ENCODE peak calls at places on chromosomes 3 and 15, in nine cellular contexts. One of them, this sample, is unnamed.
A peak's percentile ranks its signal among the peaks of the same experiment; 100 is the strongest.

GRCh38 chr15:90648137-90649070 is 68.7 kb upstream of the BLM start:
- DNase-seq in neural crest cell: peak; percentile 51
- DNase-seq in activated CD4-positive, alpha-beta T cell treated with anti-CD3 and anti-CD28 coated beads, Interleukin-2, amount 50 U/mL, for 24 hours: peak; percentile 58
- DNase-seq in NCI-H1694: peak; percentile 50
- DNase-seq in KBM-7: peak; percentile 97
- DNase-seq in GOT3: no peak
- DNase-seq in posterior cingulate gyrus: peak; percentile 65
- DNase-seq in cardiac muscle cell: peak; percentile 83
- DNase-seq in progenitor cell of endocrine pancreas: peak; percentile 43
- DNase-seq in this sample: peak; percentile 86

GRCh38 chr3:98577178-98577895 is 16.1 kb downstream of the CPOX start:
- DNase-seq in posterior cingulate gyrus: no peak
- DNase-seq in activated CD4-positive, alpha-beta T cell treated with anti-CD3 and anti-CD28 coated beads, Interleukin-2, amount 50 U/mL, for 24 hours: no peak
- DNase-seq in cardiac muscle cell: peak; percentile 33
- DNase-seq in GOT3: no peak
- DNase-seq in KBM-7: no peak
- DNase-seq in neural crest cell: no peak
- DNase-seq in NCI-H1694: no peak
- DNase-seq in progenitor cell of endocrine pancreas: no peak
- DNase-seq in this sample: no peak

GRCh38 chr3:4394048-4394447 is 73.0 kb downstream of the SUMF1 start:
- DNase-seq in KBM-7: peak; percentile 44
- DNase-seq in GOT3: no peak
- DNase-seq in NCI-H1694: no peak
- DNase-seq in cardiac muscle cell: peak; percentile 65
- DNase-seq in neural crest cell: no peak
- DNase-seq in posterior cingulate gyrus: no peak
- DNase-seq in activated CD4-positive, alpha-beta T cell treated with anti-CD3 and anti-CD28 coated beads, Interleukin-2, amount 50 U/mL, for 24 hours: no peak
- DNase-seq in progenitor cell of endocrine pancreas: no peak
- DNase-seq in this sample: peak; percentile 32

GRCh38 chr15:62277816-62278394 is 112.8 kb upstream of the C2CD4B start:
- DNase-seq in progenitor cell of endocrine pancreas: no peak
- DNase-seq in neural crest cell: no peak
- DNase-seq in GOT3: no peak
- DNase-seq in posterior cingulate gyrus: no peak
- DNase-seq in cardiac muscle cell: no peak
- DNase-seq in activated CD4-positive, alpha-beta T cell treated with anti-CD3 and anti-CD28 coated beads, Interleukin-2, amount 50 U/mL, for 24 hours: no peak
- DNase-seq in KBM-7: no peak
- DNase-seq in NCI-H1694: no peak
- DNase-seq in this sample: no peak

GRCh38 chr15:48674876-48675275 is 29.4 kb upstream of the FBN1 start:
- DNase-seq in progenitor cell of endocrine pancreas: no peak
- DNase-seq in NCI-H1694: no peak
- DNase-seq in cardiac muscle cell: peak; percentile 64
- DNase-seq in posterior cingulate gyrus: no peak
- DNase-seq in KBM-7: no peak
- DNase-seq in activated CD4-positive, alpha-beta T cell treated with anti-CD3 and anti-CD28 coated beads, Interleukin-2, amount 50 U/mL, for 24 hours: no peak
- DNase-seq in GOT3: no peak
- DNase-seq in neural crest cell: no peak
- DNase-seq in this sample: peak; percentile 36

GRCh38 chr15:84894743-84895425 is 10.4 kb downstream of the SLC28A1 start:
- DNase-seq in activated CD4-positive, alpha-beta T cell treated with anti-CD3 and anti-CD28 coated beads, Interleukin-2, amount 50 U/mL, for 24 hours: no peak
- DNase-seq in progenitor cell of endocrine pancreas: no peak
- DNase-seq in cardiac muscle cell: no peak
- DNase-seq in posterior cingulate gyrus: no peak
- DNase-seq in GOT3: no peak
- DNase-seq in NCI-H1694: no peak
- DNase-seq in KBM-7: no peak
- DNase-seq in neural crest cell: no peak
- DNase-seq in this sample: no peak

GRCh38 chr15:85477730-85478129 is 97.3 kb downstream of the AKAP13 start:
- DNase-seq in posterior cingulate gyrus: no peak
- DNase-seq in KBM-7: no peak
- DNase-seq in NCI-H1694: no peak
- DNase-seq in neural crest cell: no peak
- DNase-seq in progenitor cell of endocrine pancreas: no peak
- DNase-seq in cardiac muscle cell: peak; percentile 57
- DNase-seq in activated CD4-positive, alpha-beta T cell treated with anti-CD3 and anti-CD28 coated beads, Interleukin-2, amount 50 U/mL, for 24 hours: no peak
- DNase-seq in GOT3: no peak
- DNase-seq in this sample: peak; percentile 58

GRCh38 chr15:75776075-75776443 is 63.4 kb upstream of the CSPG4 start:
- DNase-seq in cardiac muscle cell: peak; percentile 51
- DNase-seq in neural crest cell: no peak
- DNase-seq in GOT3: no peak
- DNase-seq in progenitor cell of endocrine pancreas: no peak
- DNase-seq in activated CD4-positive, alpha-beta T cell treated with anti-CD3 and anti-CD28 coated beads, Interleukin-2, amount 50 U/mL, for 24 hours: no peak
- DNase-seq in NCI-H1694: no peak
- DNase-seq in posterior cingulate gyrus: no peak
- DNase-seq in KBM-7: no peak
- DNase-seq in this sample: peak; percentile 26

GRCh38 chr15:100781061-100781960 is 98.3 kb upstream of the ALDH1A3 start:
- DNase-seq in cardiac muscle cell: no peak
- DNase-seq in activated CD4-positive, alpha-beta T cell treated with anti-CD3 and anti-CD28 coated beads, Interleukin-2, amount 50 U/mL, for 24 hours: no peak
- DNase-seq in NCI-H1694: no peak
- DNase-seq in KBM-7: no peak
- DNase-seq in neural crest cell: no peak
- DNase-seq in posterior cingulate gyrus: no peak
- DNase-seq in progenitor cell of endocrine pancreas: peak; percentile 5
- DNase-seq in GOT3: no peak
- DNase-seq in this sample: no peak

GRCh38 chr15:63502843-63503738 is 1.3 kb upstream of the USP3 start:
- DNase-seq in progenitor cell of endocrine pancreas: peak; percentile 53
- DNase-seq in GOT3: peak; percentile 75
- DNase-seq in activated CD4-positive, alpha-beta T cell treated with anti-CD3 and anti-CD28 coated beads, Interleukin-2, amount 50 U/mL, for 24 hours: peak; percentile 52
- DNase-seq in cardiac muscle cell: peak; percentile 99
- DNase-seq in NCI-H1694: no peak
- DNase-seq in posterior cingulate gyrus: peak; percentile 30
- DNase-seq in KBM-7: peak; percentile 100
- DNase-seq in neural crest cell: peak; percentile 31
- DNase-seq in this sample: peak; percentile 99

GRCh38 chr3:168341192-168341816 is 245.6 kb upstream of the GOLIM4 start:
- DNase-seq in cardiac muscle cell: peak; percentile 87
- DNase-seq in GOT3: no peak
- DNase-seq in KBM-7: no peak
- DNase-seq in NCI-H1694: no peak
- DNase-seq in posterior cingulate gyrus: no peak
- DNase-seq in activated CD4-positive, alpha-beta T cell treated with anti-CD3 and anti-CD28 coated beads, Interleukin-2, amount 50 U/mL, for 24 hours: no peak
- DNase-seq in neural crest cell: no peak
- DNase-seq in progenitor cell of endocrine pancreas: no peak
- DNase-seq in this sample: peak; percentile 59

GRCh38 chr3:129025691-129026435 is 24.8 kb downstream of the EFCC1 start:
- DNase-seq in posterior cingulate gyrus: peak; percentile 10
- DNase-seq in neural crest cell: no peak
- DNase-seq in progenitor cell of endocrine pancreas: no peak
- DNase-seq in GOT3: no peak
- DNase-seq in cardiac muscle cell: no peak
- DNase-seq in KBM-7: no peak
- DNase-seq in NCI-H1694: peak; percentile 58
- DNase-seq in activated CD4-positive, alpha-beta T cell treated with anti-CD3 and anti-CD28 coated beads, Interleukin-2, amount 50 U/mL, for 24 hours: no peak
- DNase-seq in this sample: peak; percentile 67

GRCh38 chr15:85772668-85773067 is 22.1 kb downstream of the KLHL25 start:
- DNase-seq in cardiac muscle cell: no peak
- DNase-seq in KBM-7: no peak
- DNase-seq in GOT3: no peak
- DNase-seq in activated CD4-positive, alpha-beta T cell treated with anti-CD3 and anti-CD28 coated beads, Interleukin-2, amount 50 U/mL, for 24 hours: no peak
- DNase-seq in NCI-H1694: no peak
- DNase-seq in posterior cingulate gyrus: no peak
- DNase-seq in progenitor cell of endocrine pancreas: no peak
- DNase-seq in neural crest cell: no peak
- DNase-seq in this sample: no peak

GRCh38 chr3:82085356-82085755 is 323.9 kb upstream of the GBE1 start:
- DNase-seq in neural crest cell: no peak
- DNase-seq in cardiac muscle cell: peak; percentile 13
- DNase-seq in activated CD4-positive, alpha-beta T cell treated with anti-CD3 and anti-CD28 coated beads, Interleukin-2, amount 50 U/mL, for 24 hours: no peak
- DNase-seq in posterior cingulate gyrus: no peak
- DNase-seq in KBM-7: no peak
- DNase-seq in NCI-H1694: no peak
- DNase-seq in GOT3: no peak
- DNase-seq in progenitor cell of endocrine pancreas: no peak
- DNase-seq in this sample: no peak

GRCh38 chr3:106566277-106566676 is 697.5 kb upstream of the CBLB start:
- DNase-seq in cardiac muscle cell: no peak
- DNase-seq in NCI-H1694: no peak
- DNase-seq in activated CD4-positive, alpha-beta T cell treated with anti-CD3 and anti-CD28 coated beads, Interleukin-2, amount 50 U/mL, for 24 hours: peak; percentile 0
- DNase-seq in progenitor cell of endocrine pancreas: no peak
- DNase-seq in KBM-7: peak; percentile 20
- DNase-seq in GOT3: no peak
- DNase-seq in neural crest cell: no peak
- DNase-seq in posterior cingulate gyrus: no peak
- DNase-seq in this sample: no peak

GRCh38 chr15:91537868-91538267 is 315.6 kb upstream of the SLCO3A1 start:
- DNase-seq in neural crest cell: no peak
- DNase-seq in GOT3: no peak
- DNase-seq in posterior cingulate gyrus: no peak
- DNase-seq in KBM-7: no peak
- DNase-seq in activated CD4-positive, alpha-beta T cell treated with anti-CD3 and anti-CD28 coated beads, Interleukin-2, amount 50 U/mL, for 24 hours: no peak
- DNase-seq in NCI-H1694: no peak
- DNase-seq in progenitor cell of endocrine pancreas: no peak
- DNase-seq in cardiac muscle cell: no peak
- DNase-seq in this sample: peak; percentile 8

GRCh38 chr3:100709840-100710235 is 544 bp downstream of the TFG start:
- DNase-seq in posterior cingulate gyrus: no peak
- DNase-seq in cardiac muscle cell: peak; percentile 49
- DNase-seq in NCI-H1694: peak; percentile 21
- DNase-seq in progenitor cell of endocrine pancreas: peak; percentile 59
- DNase-seq in activated CD4-positive, alpha-beta T cell treated with anti-CD3 and anti-CD28 coated beads, Interleukin-2, amount 50 U/mL, for 24 hours: no peak
- DNase-seq in KBM-7: peak; percentile 48
- DNase-seq in GOT3: no peak
- DNase-seq in neural crest cell: peak; percentile 52
- DNase-seq in this sample: peak; percentile 63

GRCh38 chr3:131285456-131285855 is 96.1 kb upstream of the NUDT16 start:
- DNase-seq in GOT3: no peak
- DNase-seq in NCI-H1694: no peak
- DNase-seq in neural crest cell: no peak
- DNase-seq in KBM-7: no peak
- DNase-seq in activated CD4-positive, alpha-beta T cell treated with anti-CD3 and anti-CD28 coated beads, Interleukin-2, amount 50 U/mL, for 24 hours: no peak
- DNase-seq in progenitor cell of endocrine pancreas: no peak
- DNase-seq in cardiac muscle cell: no peak
- DNase-seq in posterior cingulate gyrus: no peak
- DNase-seq in this sample: no peak

GRCh38 chr15:65323071-65323511 is 18.6 kb downstream of the RNU5B-1 start:
- DNase-seq in NCI-H1694: peak; percentile 93
- DNase-seq in progenitor cell of endocrine pancreas: no peak
- DNase-seq in posterior cingulate gyrus: peak; percentile 23
- DNase-seq in cardiac muscle cell: peak; percentile 81
- DNase-seq in KBM-7: peak; percentile 57
- DNase-seq in neural crest cell: no peak
- DNase-seq in GOT3: no peak
- DNase-seq in activated CD4-positive, alpha-beta T cell treated with anti-CD3 and anti-CD28 coated beads, Interleukin-2, amount 50 U/mL, for 24 hours: no peak
- DNase-seq in this sample: peak; percentile 60

GRCh38 chr3:170357920-170358854 is 672 bp downstream of the SKIL start:
- DNase-seq in KBM-7: peak; percentile 53
- DNase-seq in progenitor cell of endocrine pancreas: peak; percentile 87
- DNase-seq in posterior cingulate gyrus: peak; percentile 70
- DNase-seq in GOT3: peak; percentile 56
- DNase-seq in activated CD4-positive, alpha-beta T cell treated with anti-CD3 and anti-CD28 coated beads, Interleukin-2, amount 50 U/mL, for 24 hours: peak; percentile 56
- DNase-seq in NCI-H1694: peak; percentile 30
- DNase-seq in neural crest cell: peak; percentile 50
- DNase-seq in cardiac muscle cell: peak; percentile 83
- DNase-seq in this sample: peak; percentile 83